ENCODE peak calls at places on chromosomes 4 and X, in four cellular contexts. X is NCI-H2171 treated with DMSO at 0.1 percent for 48 hours, B is HTR-8/SVneo, P is gastrocnemius medialis. Z is an unnamed sample.

GRCh38 chr4:121140712-121141111 is 23.4 kb downstream of the TNIP3 start:
- DNase-seq in X (no peak), B (no peak), P (no peak), Z (no peak)

GRCh38 chr4:17475481-17475880 is 36.4 kb downstream of the QDPR start:
- DNase-seq in X (no peak), B (no peak), P (no peak), Z (no peak)

GRCh38 chrX:46704767-46705386 is 54.0 kb downstream of the SLC9A7 start:
- DNase-seq in X (no peak), B (no peak), P (no peak), Z (no peak)

GRCh38 chrX:96425204-96425603 is 259.4 kb upstream of the DIAPH2 start:
- DNase-seq in X (no peak), B (no peak), P (no peak), Z (no peak)

GRCh38 chr4:66929748-66930147 is 615.6 kb downstream of the CENPC start:
- DNase-seq in X (peak), B (no peak), P (no peak), Z (no peak)

GRCh38 chrX:150627957-150628356 is 59.5 kb downstream of the MTM1 start:
- DNase-seq in X (no peak), B (no peak), P (no peak), Z (no peak)

GRCh38 chrX:65528705-65529340 is 5.8 kb downstream of the LAS1L start:
- DNase-seq in X (peak), B (peak), P (peak), Z (no peak)

GRCh38 chr4:185110375-185110823 is 32.7 kb upstream of the SLC25A4 start:
- DNase-seq in X (no peak), B (no peak), P (no peak), Z (no peak)

GRCh38 chr4:111961806-111962205 is 183.4 kb upstream of the FAM241A start:
- DNase-seq in X (no peak), B (no peak), P (no peak), Z (no peak)

GRCh38 chr4:101103381-101104142 is 243.8 kb downstream of the PPP3CA start:
- DNase-seq in X (no peak), B (no peak), P (no peak), Z (no peak)

GRCh38 chr4:158253350-158253980 is 43.2 kb downstream of the TMEM144 start:
- DNase-seq in X (peak), B (peak), P (no peak), Z (no peak)

GRCh38 chr4:148704291-148704690 is 262.1 kb upstream of the NR3C2 start:
- DNase-seq in X (no peak), B (no peak), P (no peak), Z (no peak)

GRCh38 chr4:141080668-141081067 is 52.6 kb downstream of the RNF150 start:
- DNase-seq in X (peak), B (no peak), P (no peak), Z (no peak)

GRCh38 chr4:118973295-118973694 is 84.6 kb downstream of the SYNPO2 start:
- DNase-seq in X (no peak), B (no peak), P (no peak), Z (no peak)

GRCh38 chr4:960140-960735 is 13.1 kb downstream of the DGKQ start:
- DNase-seq in X (no peak), B (no peak), P (no peak), Z (peak)

GRCh38 chr4:184310171-184310567 is 92.5 kb upstream of the ENPP6 start:
- DNase-seq in X (no peak), B (no peak), P (peak), Z (peak)

GRCh38 chr4:47031011-47031678 is at the start of gene GABRB1:
- DNase-seq in X (peak), B (peak), P (no peak), Z (peak)

GRCh38 chr4:67875011-67875410 is 8.8 kb downstream of the TMPRSS11D start:
- DNase-seq in X (no peak), B (no peak), P (no peak), Z (no peak)

GRCh38 chrX:12223650-12224049 is 85.4 kb downstream of the FRMPD4 start:
- DNase-seq in X (no peak), B (no peak), P (no peak), Z (no peak)

GRCh38 chrX:123190096-123190495 is 6.0 kb downstream of the GRIA3 start:
- DNase-seq in X (no peak), B (no peak), P (no peak), Z (no peak)

GRCh38 chr4:152508818-152509217 is 27.1 kb downstream of the FBXW7 start:
- DNase-seq in X (no peak), B (no peak), P (no peak), Z (no peak)

Z was measured in kidney.